ENCODE peak calls at places on chromosomes 13 and 19, in four cellular contexts. M is T-helper 17 cell; G is progenitor cell of endocrine pancreas; U is activated naive CD8-positive, alpha-beta T cell treated with anti-CD3 and anti-CD28 coated beads for 36 hours. Y is an unnamed sample.

GRCh38 chr13:105996391-105997028 is 539.0 kb downstream of the EFNB2 start:
- DNase-seq in M (no peak), G (no peak), U (no peak), Y (no peak)

GRCh38 chr13:79528759-79529191 is 47.8 kb downstream of the NDFIP2 start:
- DNase-seq in M (no peak), G (no peak), U (no peak), Y (no peak)

GRCh38 chr13:42274386-42275097 is 2.6 kb downstream of the AKAP11 start:
- DNase-seq in M (no peak), G (no peak), U (no peak), Y (no peak)

GRCh38 chr13:62320129-62320724 is 904.6 kb upstream of the PCDH20 start:
- DNase-seq in M (no peak), G (no peak), U (no peak), Y (no peak)

GRCh38 chr19:3736106-3736724 is 25.3 kb downstream of the APBA3 start:
- DNase-seq in M (no peak), G (no peak), U (no peak), Y (no peak)

GRCh38 chr19:5108866-5109265 is 140.0 kb downstream of the KDM4B start:
- DNase-seq in M (no peak), G (no peak), U (no peak), Y (no peak)

GRCh38 chr19:5534787-5535586 is 32.8 kb downstream of the TINCR start:
- DNase-seq in M (no peak), G (no peak), U (peak; percentile 21), Y (peak; percentile 61)

GRCh38 chr19:40583283-40583682 is 6.6 kb downstream of the SHKBP1 start:
- DNase-seq in M (no peak), G (no peak), U (no peak), Y (no peak)

GRCh38 chr19:3818479-3818878 is 32.3 kb upstream of the MATK start:
- DNase-seq in M (no peak), G (no peak), U (no peak), Y (no peak)

GRCh38 chr13:23558675-23559536 is 11.3 kb upstream of the TNFRSF19 start:
- DNase-seq in M (no peak), G (no peak), U (no peak), Y (no peak)

GRCh38 chr13:80361883-80362327 is 21.0 kb upstream of the SPRY2 start:
- DNase-seq in M (no peak), G (no peak), U (no peak), Y (no peak)

GRCh38 chr19:9914001-9914314 is 22.4 kb downstream of the OLFM2 start:
- DNase-seq in M (no peak), G (peak; percentile 20), U (no peak), Y (no peak)

GRCh38 chr19:27654266-27654990 is 1558.5 kb downstream of the UQCRFS1 start:
- DNase-seq in M (no peak), G (peak; percentile 0), U (no peak), Y (no peak)

Y was measured in glutamatergic neuron.